ENCODE peak calls at places on chromosome 14, in eight cellular contexts. One of them, this sample, is unnamed.
A peak's percentile ranks its signal among the peaks of the same experiment; 100 is the strongest.

GRCh38 chr14:67584931-67585330 is 15.1 kb downstream of the PIGH start:
- DNase-seq in naive thymus-derived CD4-positive, alpha-beta T cell: no peak
- DNase-seq in GM04504: no peak
- DNase-seq in left kidney: no peak
- DNase-seq in astrocyte of the spinal cord: no peak
- DNase-seq in GM23248: no peak
- DNase-seq in mammary epithelial cell: no peak
- DNase-seq in stimulated activated CD4-positive, alpha-beta T cell treated with anti-CD3 and anti-CD28 coated beads, Interleukin-4, amount 100 ng/mL, for 4 hours: no peak
- DNase-seq in this sample: no peak

GRCh38 chr14:21308479-21309237 is 28.8 kb downstream of the RPGRIP1 start:
- DNase-seq in naive thymus-derived CD4-positive, alpha-beta T cell: peak; percentile 59
- DNase-seq in GM04504: no peak
- DNase-seq in left kidney: peak; percentile 98
- DNase-seq in astrocyte of the spinal cord: peak; percentile 75
- DNase-seq in GM23248: peak; percentile 58
- DNase-seq in mammary epithelial cell: peak; percentile 93
- DNase-seq in stimulated activated CD4-positive, alpha-beta T cell treated with anti-CD3 and anti-CD28 coated beads, Interleukin-4, amount 100 ng/mL, for 4 hours: peak; percentile 60
- DNase-seq in this sample: peak; percentile 81

GRCh38 chr14:79293482-79293881 is 917.8 kb downstream of the DIO2 start:
- DNase-seq in naive thymus-derived CD4-positive, alpha-beta T cell: no peak
- DNase-seq in GM04504: no peak
- DNase-seq in left kidney: peak; percentile 50
- DNase-seq in astrocyte of the spinal cord: no peak
- DNase-seq in GM23248: no peak
- DNase-seq in mammary epithelial cell: no peak
- DNase-seq in stimulated activated CD4-positive, alpha-beta T cell treated with anti-CD3 and anti-CD28 coated beads, Interleukin-4, amount 100 ng/mL, for 4 hours: no peak
- DNase-seq in this sample: no peak

GRCh38 chr14:95523818-95524448 is 7.5 kb upstream of the SYNE3 start:
- DNase-seq in naive thymus-derived CD4-positive, alpha-beta T cell: no peak
- DNase-seq in GM04504: no peak
- DNase-seq in left kidney: no peak
- DNase-seq in astrocyte of the spinal cord: peak; percentile 87
- DNase-seq in GM23248: peak; percentile 51
- DNase-seq in mammary epithelial cell: no peak
- DNase-seq in stimulated activated CD4-positive, alpha-beta T cell treated with anti-CD3 and anti-CD28 coated beads, Interleukin-4, amount 100 ng/mL, for 4 hours: no peak
- DNase-seq in this sample: no peak

GRCh38 chr14:65187421-65188049 is 85.2 kb upstream of the MAX start:
- DNase-seq in naive thymus-derived CD4-positive, alpha-beta T cell: no peak
- DNase-seq in GM04504: no peak
- DNase-seq in left kidney: no peak
- DNase-seq in astrocyte of the spinal cord: no peak
- DNase-seq in GM23248: no peak
- DNase-seq in mammary epithelial cell: no peak
- DNase-seq in stimulated activated CD4-positive, alpha-beta T cell treated with anti-CD3 and anti-CD28 coated beads, Interleukin-4, amount 100 ng/mL, for 4 hours: no peak
- DNase-seq in this sample: no peak

GRCh38 chr14:91105673-91106072 is 8.2 kb upstream of the DGLUCY start:
- DNase-seq in naive thymus-derived CD4-positive, alpha-beta T cell: no peak
- DNase-seq in GM04504: no peak
- DNase-seq in left kidney: no peak
- DNase-seq in astrocyte of the spinal cord: no peak
- DNase-seq in GM23248: no peak
- DNase-seq in mammary epithelial cell: no peak
- DNase-seq in stimulated activated CD4-positive, alpha-beta T cell treated with anti-CD3 and anti-CD28 coated beads, Interleukin-4, amount 100 ng/mL, for 4 hours: no peak
- DNase-seq in this sample: peak; percentile 10

GRCh38 chr14:92914087-92914656 is 8.8 kb upstream of the CHGA start:
- DNase-seq in naive thymus-derived CD4-positive, alpha-beta T cell: peak; percentile 58
- DNase-seq in GM04504: peak; percentile 3
- DNase-seq in left kidney: peak; percentile 83
- DNase-seq in astrocyte of the spinal cord: peak; percentile 5
- DNase-seq in GM23248: peak; percentile 51
- DNase-seq in mammary epithelial cell: peak; percentile 29
- DNase-seq in stimulated activated CD4-positive, alpha-beta T cell treated with anti-CD3 and anti-CD28 coated beads, Interleukin-4, amount 100 ng/mL, for 4 hours: peak; percentile 22
- DNase-seq in this sample: peak; percentile 48

GRCh38 chr14:99724939-99725773 is 41.1 kb downstream of the CYP46A1 start:
- DNase-seq in naive thymus-derived CD4-positive, alpha-beta T cell: peak; percentile 14
- DNase-seq in GM04504: no peak
- DNase-seq in left kidney: no peak
- DNase-seq in astrocyte of the spinal cord: no peak
- DNase-seq in GM23248: no peak
- DNase-seq in mammary epithelial cell: no peak
- DNase-seq in stimulated activated CD4-positive, alpha-beta T cell treated with anti-CD3 and anti-CD28 coated beads, Interleukin-4, amount 100 ng/mL, for 4 hours: no peak
- DNase-seq in this sample: no peak

GRCh38 chr14:99424306-99424877 is 56.3 kb downstream of the SETD3 start:
- DNase-seq in naive thymus-derived CD4-positive, alpha-beta T cell: no peak
- DNase-seq in GM04504: no peak
- DNase-seq in left kidney: no peak
- DNase-seq in astrocyte of the spinal cord: no peak
- DNase-seq in GM23248: no peak
- DNase-seq in mammary epithelial cell: no peak
- DNase-seq in stimulated activated CD4-positive, alpha-beta T cell treated with anti-CD3 and anti-CD28 coated beads, Interleukin-4, amount 100 ng/mL, for 4 hours: no peak
- DNase-seq in this sample: no peak

GRCh38 chr14:92456215-92457017 is 57.2 kb upstream of the RIN3 start:
- DNase-seq in naive thymus-derived CD4-positive, alpha-beta T cell: no peak
- DNase-seq in GM04504: peak; percentile 53
- DNase-seq in left kidney: peak; percentile 82
- DNase-seq in astrocyte of the spinal cord: peak; percentile 63
- DNase-seq in GM23248: peak; percentile 90
- DNase-seq in mammary epithelial cell: peak; percentile 25
- DNase-seq in stimulated activated CD4-positive, alpha-beta T cell treated with anti-CD3 and anti-CD28 coated beads, Interleukin-4, amount 100 ng/mL, for 4 hours: no peak
- DNase-seq in this sample: peak; percentile 73

GRCh38 chr14:75147423-75148071 is 20.7 kb upstream of the NEK9 start:
- DNase-seq in naive thymus-derived CD4-positive, alpha-beta T cell: no peak
- DNase-seq in GM04504: no peak
- DNase-seq in left kidney: peak; percentile 57
- DNase-seq in astrocyte of the spinal cord: peak; percentile 89
- DNase-seq in GM23248: peak; percentile 84
- DNase-seq in mammary epithelial cell: peak; percentile 95
- DNase-seq in stimulated activated CD4-positive, alpha-beta T cell treated with anti-CD3 and anti-CD28 coated beads, Interleukin-4, amount 100 ng/mL, for 4 hours: no peak
- DNase-seq in this sample: no peak

GRCh38 chr14:67883717-67884116 is 64.1 kb downstream of the RAD51B start:
- DNase-seq in naive thymus-derived CD4-positive, alpha-beta T cell: no peak
- DNase-seq in GM04504: no peak
- DNase-seq in left kidney: no peak
- DNase-seq in astrocyte of the spinal cord: peak; percentile 19
- DNase-seq in GM23248: peak; percentile 62
- DNase-seq in mammary epithelial cell: no peak
- DNase-seq in stimulated activated CD4-positive, alpha-beta T cell treated with anti-CD3 and anti-CD28 coated beads, Interleukin-4, amount 100 ng/mL, for 4 hours: no peak
- DNase-seq in this sample: peak; percentile 62

GRCh38 chr14:69672372-69672771 is 61.0 kb downstream of the SUSD6 start:
- DNase-seq in naive thymus-derived CD4-positive, alpha-beta T cell: no peak
- DNase-seq in GM04504: no peak
- DNase-seq in left kidney: no peak
- DNase-seq in astrocyte of the spinal cord: no peak
- DNase-seq in GM23248: no peak
- DNase-seq in mammary epithelial cell: no peak
- DNase-seq in stimulated activated CD4-positive, alpha-beta T cell treated with anti-CD3 and anti-CD28 coated beads, Interleukin-4, amount 100 ng/mL, for 4 hours: no peak
- DNase-seq in this sample: no peak

GRCh38 chr14:94681300-94682060 is 69.3 kb downstream of the SERPINA3 start:
- DNase-seq in naive thymus-derived CD4-positive, alpha-beta T cell: no peak
- DNase-seq in GM04504: peak; percentile 4
- DNase-seq in left kidney: peak; percentile 46
- DNase-seq in astrocyte of the spinal cord: peak; percentile 39
- DNase-seq in GM23248: peak; percentile 78
- DNase-seq in mammary epithelial cell: peak; percentile 64
- DNase-seq in stimulated activated CD4-positive, alpha-beta T cell treated with anti-CD3 and anti-CD28 coated beads, Interleukin-4, amount 100 ng/mL, for 4 hours: no peak
- DNase-seq in this sample: peak; percentile 42

GRCh38 chr14:80428171-80428570 is 216.9 kb upstream of the DIO2 start:
- DNase-seq in naive thymus-derived CD4-positive, alpha-beta T cell: no peak
- DNase-seq in GM04504: no peak
- DNase-seq in left kidney: no peak
- DNase-seq in astrocyte of the spinal cord: peak; percentile 12
- DNase-seq in GM23248: peak; percentile 29
- DNase-seq in mammary epithelial cell: no peak
- DNase-seq in stimulated activated CD4-positive, alpha-beta T cell treated with anti-CD3 and anti-CD28 coated beads, Interleukin-4, amount 100 ng/mL, for 4 hours: no peak
- DNase-seq in this sample: no peak